ENCODE peak calls at places on chromosomes 7 and 10, in ten cellular contexts. U, Y, P, Q, S, F, L, Z, M and B are unnamed samples.
A peak's percentile ranks its signal among the peaks of the same experiment; 100 is the strongest.

GRCh38 chr7:159027803-159028455 is 116.7 kb downstream of the VIPR2 start:
- DNase-seq in U (peak; percentile 24), Y (no peak), P (no peak), Q (peak; percentile 76), S (no peak), F (peak; percentile 55), L (peak; percentile 3), Z (peak; percentile 47), M (peak; percentile 55), B (peak; percentile 58)

GRCh38 chr7:11155883-11156282 is 182.2 kb downstream of the PHF14 start:
- DNase-seq in U (no peak), Y (no peak), P (no peak), Q (no peak), S (peak; percentile 18), F (no peak), L (no peak), Z (no peak), M (no peak), B (no peak)

GRCh38 chr7:37484460-37485063 is 35.9 kb upstream of the ELMO1 start:
- DNase-seq in U (no peak), Y (no peak), P (no peak), Q (no peak), S (no peak), F (no peak), L (no peak), Z (no peak), M (no peak), B (no peak)

GRCh38 chr10:34996843-34997242 is 93.3 kb downstream of the CUL2 start:
- DNase-seq in U (no peak), Y (no peak), P (no peak), Q (no peak), S (peak; percentile 16), F (peak; percentile 67), L (peak; percentile 20), Z (peak; percentile 66), M (no peak), B (no peak)

GRCh38 chr7:55514546-55515265 is 57.6 kb downstream of the VOPP1 start:
- DNase-seq in U (no peak), Y (no peak), P (no peak), Q (no peak), S (no peak), F (no peak), L (no peak), Z (no peak), M (no peak), B (peak; percentile 49)

GRCh38 chr10:86248062-86248461 is 118.5 kb downstream of the GRID1 start:
- DNase-seq in U (no peak), Y (no peak), P (no peak), Q (no peak), S (no peak), F (no peak), L (no peak), Z (no peak), M (no peak), B (no peak)

GRCh38 chr7:128005117-128005516 is 26.1 kb downstream of the LRRC4 start:
- DNase-seq in U (no peak), Y (no peak), P (no peak), Q (no peak), S (no peak), F (no peak), L (no peak), Z (no peak), M (no peak), B (no peak)

GRCh38 chr7:2824678-2825461 is 19.2 kb downstream of the GNA12 start:
- DNase-seq in U (no peak), Y (no peak), P (no peak), Q (no peak), S (peak; percentile 37), F (no peak), L (no peak), Z (no peak), M (no peak), B (peak; percentile 66)

GRCh38 chr7:43664681-43665080 is 64.6 kb downstream of the COA1 start:
- DNase-seq in U (no peak), Y (no peak), P (no peak), Q (no peak), S (no peak), F (no peak), L (no peak), Z (no peak), M (no peak), B (no peak)

GRCh38 chr7:142885311-142886230 is at the start of gene TRPV6:
- DNase-seq in U (no peak), Y (no peak), P (peak; percentile 22), Q (peak; percentile 84), S (no peak), F (no peak), L (no peak), Z (peak; percentile 83), M (peak; percentile 83), B (no peak)

GRCh38 chr7:47383064-47383463 is 198.8 kb downstream of the TNS3 start:
- DNase-seq in U (no peak), Y (no peak), P (no peak), Q (no peak), S (peak; percentile 65), F (no peak), L (no peak), Z (peak; percentile 12), M (no peak), B (peak; percentile 30)

GRCh38 chr10:129641982-129642381 is 174.9 kb downstream of the MGMT start:
- DNase-seq in U (no peak), Y (no peak), P (no peak), Q (no peak), S (no peak), F (no peak), L (no peak), Z (no peak), M (no peak), B (no peak)

GRCh38 chr7:36440880-36441279 is 51.2 kb downstream of the ANLN start:
- DNase-seq in U (no peak), Y (no peak), P (peak; percentile 4), Q (no peak), S (peak; percentile 46), F (no peak), L (no peak), Z (no peak), M (no peak), B (no peak)

GRCh38 chr10:26554246-26554645 is 116.1 kb downstream of the APBB1IP start:
- DNase-seq in U (no peak), Y (no peak), P (no peak), Q (no peak), S (no peak), F (no peak), L (no peak), Z (no peak), M (no peak), B (no peak)

GRCh38 chr10:26555719-26556368 is 117.7 kb downstream of the APBB1IP start:
- DNase-seq in U (no peak), Y (peak; percentile 43), P (no peak), Q (peak; percentile 82), S (no peak), F (no peak), L (peak; percentile 93), Z (peak; percentile 89), M (peak; percentile 59), B (no peak)

GRCh38 chr10:26550774-26551526 is 112.8 kb downstream of the APBB1IP start:
- DNase-seq in U (no peak), Y (no peak), P (peak; percentile 51), Q (no peak), S (no peak), F (no peak), L (no peak), Z (no peak), M (no peak), B (no peak)
- H3K36me3 ChIP-seq in U (no peaks in the 10 kb centered on the region), Y (no peaks in the 10 kb centered on the region), P (no peaks in the 10 kb centered on the region), Q (no peaks in the 10 kb centered on the region), S (no peaks in the 10 kb centered on the region), F (peaks cover 28% of the 10 kb centered on the region), L (no peaks in the 10 kb centered on the region), Z (no peaks in the 10 kb centered on the region), M (no peaks in the 10 kb centered on the region), B (no peaks in the 10 kb centered on the region)

DNA sequence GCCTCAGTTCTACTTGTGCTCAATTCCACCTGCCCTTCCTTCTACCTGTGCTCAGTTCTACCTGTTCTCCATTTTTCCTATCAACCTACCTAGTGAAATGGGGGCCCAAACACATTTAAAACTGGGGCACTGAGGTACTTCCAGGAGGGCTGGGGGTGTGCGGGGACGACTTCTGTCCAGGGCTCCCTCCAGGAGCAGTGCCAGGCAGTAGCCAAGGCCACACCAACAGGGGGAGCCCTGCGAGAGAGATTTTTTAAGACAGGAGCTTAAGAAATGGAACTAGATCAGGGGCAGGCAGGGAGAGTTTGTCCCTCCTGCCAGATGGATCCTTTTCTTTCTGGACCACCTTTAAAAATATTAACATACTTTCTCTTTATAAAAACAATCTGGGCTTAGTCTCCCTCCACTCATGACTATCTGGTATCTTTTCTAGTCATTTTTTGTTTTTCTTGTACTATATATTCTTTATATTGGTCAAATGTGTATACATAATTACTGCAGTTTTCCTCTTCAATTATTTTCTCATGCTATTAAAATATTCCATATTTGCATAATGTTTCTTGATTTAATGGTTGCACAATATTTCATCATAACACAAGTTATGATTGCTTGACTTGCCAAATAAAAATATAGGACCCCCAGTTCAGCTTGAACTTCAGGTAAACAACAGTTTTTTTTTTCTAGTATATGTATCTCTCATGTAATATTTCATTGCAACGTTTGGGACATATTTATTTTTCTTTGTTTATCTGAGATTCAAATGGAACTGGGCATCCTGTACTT is 47.3 kb upstream of the INSYN2A start:
- DNase-seq in U (peak; percentile 37), Y (no peak), P (peak; percentile 39), Q (no peak), S (peak; percentile 30), F (no peak), L (no peak), Z (no peak), M (no peak), B (no peak)
- TF ChIP-seq CTCF in U (no peak), Y (no peak), P (peak; percentile 96), Q (no peak), S (peak; percentile 51), F (peak; percentile 46), L (peak; percentile 15), Z (peak; percentile 47), M (peak; percentile 14), B (peak; percentile 42)

GRCh38 chr10:21456160-21456559 is 69.3 kb downstream of the SKIDA1 start:
- DNase-seq in U (no peak), Y (no peak), P (no peak), Q (no peak), S (no peak), F (no peak), L (no peak), Z (no peak), M (no peak), B (no peak)
- TF ChIP-seq POLR2A in U (no peak), Y (no peak), P (no peak), Q (no peak), S (no peak), F (no peak), L (no peak), Z (no peak), M (no peak), B (no peak)

DNA sequence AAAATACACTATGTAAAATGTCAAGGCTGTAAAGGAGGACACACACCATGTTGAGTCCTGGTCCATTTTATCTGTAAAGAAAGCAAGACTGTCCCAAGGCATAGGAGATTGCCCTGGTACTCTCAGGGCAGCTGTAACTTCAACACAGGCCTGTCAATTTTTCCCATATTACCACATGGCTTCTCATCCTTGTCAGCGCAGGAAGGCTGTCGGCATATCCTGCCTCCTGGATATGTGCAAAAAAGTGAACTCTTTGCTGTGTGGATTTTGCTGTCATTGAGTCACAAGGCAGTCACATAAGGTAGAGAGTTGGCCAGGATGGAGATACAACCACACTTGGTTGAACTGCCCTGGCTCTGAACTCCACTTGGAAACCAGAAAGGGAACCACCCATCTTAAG is 8.7 kb downstream of the DUSP5 start:
- DNase-seq in U (no peak), Y (no peak), P (no peak), Q (peak; percentile 9), S (no peak), F (no peak), L (no peak), Z (no peak), M (no peak), B (no peak)
- H3K36me3 ChIP-seq in U (no peaks in the 10 kb centered on the region), Y (no peaks in the 10 kb centered on the region), P (peaks cover 99% of the 10 kb centered on the region), Q (peaks cover 3% of the 10 kb centered on the region), S (peaks cover 59% of the 10 kb centered on the region), F (peaks cover 70% of the 10 kb centered on the region), L (no peaks in the 10 kb centered on the region), Z (peaks cover 7% of the 10 kb centered on the region), M (no peaks in the 10 kb centered on the region), B (peaks cover 45% of the 10 kb centered on the region)